ENCODE peak calls at places on chromosome 20, in five cellular contexts. H, U, B, G and Y are unnamed samples.

GRCh38 chr20:22403860-22404608 is 180.3 kb downstream of the FOXA2 start:
- DNase-seq in H (no peak), U (no peak), B (no peak), G (no peak), Y (peak)

GRCh38 chr20:35248641-35249475 is 22.4 kb downstream of the MMP24 start:
- DNase-seq in H (no peak), U (no peak), B (no peak), G (no peak), Y (no peak)

GRCh38 chr20:31788578-31788977 is 30.6 kb upstream of the MYLK2 start:
- DNase-seq in H (no peak), U (no peak), B (no peak), G (no peak), Y (no peak)

GRCh38 chr20:63177785-63178444 is 38.0 kb downstream of the YTHDF1 start:
- DNase-seq in H (no peak), U (no peak), B (no peak), G (no peak), Y (no peak)

GRCh38 chr20:40524071-40524470 is 165.0 kb downstream of the MAFB start:
- DNase-seq in H (no peak), U (no peak), B (no peak), G (no peak), Y (no peak)

GRCh38 chr20:45985573-45985972 is 13.6 kb upstream of the ZNF335 start:
- DNase-seq in H (no peak), U (no peak), B (no peak), G (no peak), Y (peak)

GRCh38 chr20:878511-879307 is 37.4 kb downstream of the ANGPT4 start:
- DNase-seq in H (no peak), U (no peak), B (peak), G (peak), Y (no peak)

GRCh38 chr20:50049442-50050026 is 63.4 kb downstream of the UBE2V1 start:
- DNase-seq in H (no peak), U (no peak), B (no peak), G (no peak), Y (no peak)

GRCh38 chr20:22688485-22688884 is 104.1 kb upstream of the FOXA2 start:
- DNase-seq in H (no peak), U (no peak), B (no peak), G (no peak), Y (no peak)

GRCh38 chr20:6086868-6087267 is 33.0 kb upstream of the LRRN4 start:
- DNase-seq in H (no peak), U (no peak), B (no peak), G (no peak), Y (no peak)

GRCh38 chr20:16293590-16293989 is 279.7 kb downstream of the KIF16B start:
- DNase-seq in H (no peak), U (no peak), B (no peak), G (no peak), Y (no peak)

GRCh38 chr20:2331092-2331491 is 35.3 kb downstream of the TGM3 start:
- DNase-seq in H (no peak), U (no peak), B (no peak), G (no peak), Y (no peak)

GRCh38 chr20:1838479-1839279 is 56.5 kb upstream of the SIRPA start:
- DNase-seq in H (no peak), U (no peak), B (no peak), G (no peak), Y (no peak)

GRCh38 chr20:20371681-20372080 is 3.8 kb downstream of the INSM1 start:
- DNase-seq in H (no peak), U (no peak), B (no peak), G (no peak), Y (no peak)

GRCh38 chr20:946826-947225 is 30.7 kb upstream of the ANGPT4 start:
- DNase-seq in H (no peak), U (no peak), B (no peak), G (no peak), Y (no peak)

GRCh38 chr20:50895111-50895830 is 36.0 kb downstream of the ADNP start:
- DNase-seq in H (no peak), U (no peak), B (no peak), G (no peak), Y (peak)

GRCh38 chr20:58112017-58112781 is 116.3 kb downstream of the ANKRD60 start:
- DNase-seq in H (peak), U (no peak), B (no peak), G (no peak), Y (no peak)
- TF ChIP-seq TAF1 in H (no peak), U (no peak), B (no peak), G (no peak), Y (no peak)

GRCh38 chr20:61903575-61904340 is 161.9 kb downstream of the TAF4 start:
- DNase-seq in H (no peak), U (no peak), B (no peak), G (no peak), Y (no peak)

GRCh38 chr20:61904456-61904855 is 161.2 kb downstream of the TAF4 start:
- DNase-seq in H (no peak), U (no peak), B (no peak), G (no peak), Y (no peak)

GRCh38 chr20:61901421-61902212 is 164.1 kb downstream of the TAF4 start:
- DNase-seq in H (no peak), U (no peak), B (no peak), G (no peak), Y (no peak)

GRCh38 chr20:61900376-61901293 is 165.0 kb downstream of the TAF4 start:
- DNase-seq in H (no peak), U (no peak), B (no peak), G (no peak), Y (peak)

GRCh38 chr20:61902213-61902869 is 163.3 kb downstream of the TAF4 start:
- DNase-seq in H (no peak), U (no peak), B (no peak), G (no peak), Y (no peak)
- TF ChIP-seq TAF1 in H (no peak), U (no peak), B (no peak), G (no peak), Y (no peak)

GRCh38 chr20:11248691-11249178 is 574.9 kb upstream of the JAG1 start:
- DNase-seq in H (no peak), U (no peak), B (no peak), G (no peak), Y (no peak)
- TF ChIP-seq TAF1 in H (no peak), U (no peak), B (no peak), G (no peak), Y (no peak)

GRCh38 chr20:38157635-38158495 is 7.2 kb downstream of the TGM2 start:
- DNase-seq in H (no peak), U (no peak), B (no peak), G (no peak), Y (no peak)

GRCh38 chr20:38155811-38156210 is 9.3 kb downstream of the TGM2 start:
- DNase-seq in H (no peak), U (no peak), B (no peak), G (no peak), Y (no peak)

GRCh38 chr20:38158701-38159325 is 6.3 kb downstream of the TGM2 start:
- DNase-seq in H (no peak), U (no peak), B (no peak), G (peak), Y (no peak)

GRCh38 chr20:38156888-38157634 is 8.0 kb downstream of the TGM2 start:
- DNase-seq in H (no peak), U (no peak), B (no peak), G (peak), Y (no peak)

DNA sequence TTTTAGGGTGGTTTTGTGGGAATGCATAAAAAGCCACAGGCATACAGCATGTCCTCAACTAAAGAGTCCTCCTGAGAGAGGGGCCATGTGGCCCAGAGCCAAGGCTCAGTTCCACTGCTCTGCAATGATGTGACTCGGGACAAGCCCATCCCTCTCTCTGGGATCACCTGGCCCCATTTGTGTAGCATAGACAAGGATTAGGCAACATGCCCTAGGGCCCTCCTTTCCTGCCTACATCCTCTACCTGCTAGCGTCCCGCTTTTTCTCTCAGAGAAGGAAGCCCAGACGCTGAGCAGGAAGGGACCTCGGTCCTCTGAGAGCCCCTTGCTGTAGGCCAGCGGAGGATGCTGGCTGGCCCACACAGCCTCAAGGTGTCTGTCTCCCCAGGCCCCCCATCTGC is 8.8 kb downstream of the TGM2 start:
- DNase-seq in H (no peak), U (no peak), B (no peak), G (no peak), Y (no peak)
- TF ChIP-seq TAF1 in H (no peak), U (no peak), B (no peak), G (no peak), Y (no peak)

GRCh38 chr20:44716309-44717106 is 1.3 kb downstream of the CCN5 start:
- DNase-seq in H (no peak), U (no peak), B (no peak), G (no peak), Y (no peak)
- TF ChIP-seq TAF1 in H (no peak), U (no peak), B (no peak), G (no peak), Y (no peak)